ENCODE peak calls at places on chromosomes 3 and 15, in seven cellular contexts. G, Z, U, T, W, M and N are unnamed samples.

GRCh38 chr3:42539871-42540714 is 37.6 kb downstream of the VIPR1 start:
- DNase-seq in U (peak; percentile 85), T (peak; percentile 89), M (no peak), Z (peak; percentile 24), G (peak; percentile 83), W (peak; percentile 54), N (no peak)

GRCh38 chr3:110456438-110457138 is 615.0 kb upstream of the NECTIN3 start:
- DNase-seq in Z (no peak), M (no peak), W (no peak), U (no peak), T (no peak), G (no peak), N (peak; percentile 6)

GRCh38 chr3:23713641-23714040 is 92.1 kb upstream of the UBE2E1 start:
- DNase-seq in G (no peak), M (no peak), Z (no peak), T (no peak), W (no peak), U (no peak), N (peak; percentile 60)

GRCh38 chr15:101124731-101125558 is 126.9 kb downstream of the CHSY1 start:
- DNase-seq in G (no peak), T (no peak), M (no peak), Z (peak; percentile 14), U (no peak), W (no peak), N (peak; percentile 83)

GRCh38 chr3:117750674-117751073 is 1041.1 kb downstream of the TUSC7 start:
- DNase-seq in W (no peak), U (no peak), Z (no peak), M (no peak), G (no peak), T (no peak), N (no peak)

GRCh38 chr3:126852536-126852935 is 130.4 kb upstream of the PLXNA1 start:
- DNase-seq in U (no peak), Z (no peak), W (no peak), T (no peak), M (no peak), G (no peak), N (no peak)

GRCh38 chr3:38039899-38040261 is 872 bp downstream of the DLEC1 start:
- DNase-seq in T (peak; percentile 88), U (peak; percentile 80), W (peak; percentile 55), G (peak; percentile 65), M (peak; percentile 44), Z (no peak), N (peak; percentile 88)

GRCh38 chr15:95574053-95574452 is 756.4 kb upstream of the NR2F2 start:
- DNase-seq in W (no peak), Z (no peak), U (no peak), T (no peak), M (no peak), G (no peak), N (no peak)

GRCh38 chr3:31009881-31010280 is 115.4 kb upstream of the GADL1 start:
- DNase-seq in T (no peak), Z (peak; percentile 56), U (no peak), W (no peak), G (no peak), M (no peak), N (no peak)

GRCh38 chr3:97125902-97126499 is 311.6 kb downstream of the EPHA6 start:
- DNase-seq in T (no peak), Z (no peak), W (no peak), M (no peak), U (no peak), G (no peak), N (no peak)

GRCh38 chr15:100812802-100813201 is 66.8 kb upstream of the ALDH1A3 start:
- DNase-seq in G (no peak), M (no peak), U (no peak), T (no peak), W (no peak), Z (no peak), N (no peak)

DNA sequence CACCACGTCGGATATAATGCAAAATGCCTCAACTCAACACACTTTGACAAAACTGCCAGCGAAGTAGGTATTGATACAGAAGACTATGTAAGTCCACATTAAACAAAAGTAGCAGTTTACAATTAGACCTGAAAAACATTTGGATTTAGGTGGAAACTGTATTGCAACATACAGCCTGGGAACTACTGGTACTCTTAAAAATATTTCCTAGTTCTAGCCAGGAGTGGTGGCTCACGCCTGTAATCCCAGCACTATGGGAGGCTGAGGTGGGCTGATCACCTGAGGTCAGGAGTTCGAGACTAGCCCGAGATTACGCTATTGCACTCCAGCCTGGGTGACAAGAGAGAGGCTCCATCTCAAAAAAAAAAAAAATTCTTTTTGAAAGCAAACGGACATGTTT is 246.2 kb downstream of the ZBTB20 start:
- DNase-seq in G (no peak), W (no peak), T (no peak), Z (no peak), U (no peak), M (no peak), N (no peak)
- H3K27ac ChIP-seq in G (peak overlapping the region; percentile 70), W (peak overlapping the region; percentile 42), T (peak overlapping the region; percentile 44), Z (no peak overlapping the region), U (peak overlapping the region; percentile 71), M (peak overlapping the region; percentile 68), N (peak overlapping the region; percentile 61)

GRCh38 chr3:14601692-14602005 is 49.9 kb upstream of the CCDC174 start:
- DNase-seq in G (no peak), T (no peak), U (no peak), W (no peak), M (no peak), Z (no peak), N (no peak)

GRCh38 chr3:14602804-14603644 is 48.5 kb upstream of the CCDC174 start:
- DNase-seq in U (no peak), Z (no peak), G (no peak), T (no peak), M (no peak), W (no peak), N (peak; percentile 89)

GRCh38 chr3:14600075-14600474 is 51.5 kb upstream of the CCDC174 start:
- DNase-seq in T (no peak), Z (no peak), G (no peak), U (no peak), M (no peak), W (no peak), N (peak; percentile 60)

GRCh38 chr3:14600856-14601610 is 50.5 kb upstream of the CCDC174 start:
- DNase-seq in G (no peak), Z (no peak), M (no peak), W (no peak), U (no peak), T (no peak), N (peak; percentile 71)

DNA sequence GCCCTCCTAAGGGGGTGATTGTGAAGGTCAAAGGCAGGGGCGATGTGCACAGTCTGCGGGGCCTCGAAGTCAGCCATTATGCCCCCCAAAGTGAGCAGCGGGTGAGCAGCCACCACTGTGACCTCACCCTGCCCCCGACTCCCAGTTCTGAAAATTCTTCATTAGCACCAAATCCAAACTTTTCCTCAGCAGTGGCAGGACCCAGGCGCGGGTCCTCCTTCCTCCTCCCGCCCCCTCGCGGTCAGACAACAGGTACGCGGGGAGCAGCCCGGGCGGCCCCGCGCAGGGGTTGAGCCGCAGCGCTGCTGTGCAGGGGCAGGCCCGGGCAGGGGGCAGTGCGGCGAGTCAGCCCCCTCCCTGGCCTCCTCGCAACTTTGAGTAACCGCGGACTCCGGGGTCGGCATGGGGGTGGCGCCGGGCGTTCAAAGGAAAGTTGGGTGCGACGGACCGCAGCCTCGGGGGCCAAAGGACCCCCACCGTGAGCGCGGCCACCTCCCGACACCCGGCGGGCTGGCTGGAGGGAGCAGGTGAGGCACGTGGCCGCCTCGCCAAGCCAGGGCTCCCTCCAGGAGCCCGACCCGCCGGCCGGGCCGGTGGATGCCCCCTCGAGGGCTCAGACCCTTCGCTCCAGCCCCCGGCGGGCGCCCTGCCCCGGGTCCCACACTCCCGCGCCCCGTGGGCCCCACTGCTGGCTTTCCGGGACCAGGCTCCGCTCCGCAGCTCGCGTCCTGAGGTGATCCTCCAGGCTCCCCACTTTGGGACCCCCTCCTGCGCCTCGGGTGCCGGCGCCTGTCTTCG is 49.4 kb upstream of the CCDC174 start:
- DNase-seq in U (no peak), Z (no peak), T (no peak), M (no peak), G (no peak), W (no peak), N (peak; percentile 69)
- TF ChIP-seq CTCF in U (no peak), Z (no peak), T (no peak), M (no peak), G (no peak), W (no peak), N (no peak)

DNA sequence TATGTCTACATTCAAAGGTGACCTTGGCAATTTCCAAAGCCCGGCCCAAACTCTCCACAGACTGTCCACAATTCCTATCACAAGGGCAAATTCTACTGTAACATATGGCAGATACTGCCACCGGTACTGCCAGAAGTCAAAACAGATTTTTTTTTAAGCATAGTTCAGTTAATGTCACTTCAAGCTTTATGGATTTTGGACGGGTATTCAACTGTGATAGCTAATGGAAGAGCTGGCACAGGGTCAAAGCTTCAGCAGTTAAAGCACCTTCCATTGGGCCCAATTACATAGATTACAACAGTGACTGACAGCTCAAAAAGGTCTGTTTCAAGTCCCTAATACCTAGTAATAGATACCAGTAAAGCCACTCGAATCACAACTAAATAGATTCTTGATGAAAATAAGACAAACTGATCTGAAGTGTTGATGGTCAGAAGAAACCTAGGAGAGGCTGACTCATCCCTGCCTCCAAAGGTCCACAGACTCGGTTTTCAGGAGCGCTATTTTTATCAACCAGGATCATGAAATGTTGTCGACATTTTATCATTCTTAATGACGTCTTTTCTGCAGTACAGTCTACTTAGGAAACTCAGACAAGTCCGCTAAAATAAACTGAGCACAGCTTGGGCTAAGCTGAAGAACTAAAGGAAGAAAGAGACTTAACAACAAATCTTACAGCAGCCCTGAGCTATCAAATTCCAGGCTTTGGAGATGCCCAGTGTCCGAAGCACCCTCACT is 38.7 kb downstream of the ANXA2 start:
- DNase-seq in Z (no peak), M (no peak), W (no peak), T (no peak), G (peak; percentile 26), U (no peak), N (peak; percentile 56)
- H3K4me1 ChIP-seq in Z (peaks cover 19% of the 10 kb centered on the region), M (peaks cover 49% of the 10 kb centered on the region), W (no peaks in the 10 kb centered on the region), T (no peaks in the 10 kb centered on the region), G (peaks cover 20% of the 10 kb centered on the region), U (peaks cover 23% of the 10 kb centered on the region), N (peaks cover 52% of the 10 kb centered on the region)

GRCh38 chr3:161403251-161403650 is 31.9 kb upstream of the SPTSSB start:
- DNase-seq in U (no peak), Z (peak; percentile 40), T (no peak), W (no peak), G (no peak), M (no peak), N (no peak)

GRCh38 chr3:161400650-161401049 is 29.3 kb upstream of the SPTSSB start:
- DNase-seq in Z (no peak), U (no peak), T (no peak), W (no peak), G (no peak), M (no peak), N (no peak)

GRCh38 chr3:161405087-161405486 is 33.8 kb upstream of the SPTSSB start:
- DNase-seq in U (no peak), Z (no peak), G (no peak), M (no peak), W (no peak), T (no peak), N (no peak)

GRCh38 chr3:161405836-161406235 is 34.5 kb upstream of the SPTSSB start:
- DNase-seq in T (no peak), Z (no peak), W (no peak), M (no peak), U (no peak), G (no peak), N (no peak)

DNA sequence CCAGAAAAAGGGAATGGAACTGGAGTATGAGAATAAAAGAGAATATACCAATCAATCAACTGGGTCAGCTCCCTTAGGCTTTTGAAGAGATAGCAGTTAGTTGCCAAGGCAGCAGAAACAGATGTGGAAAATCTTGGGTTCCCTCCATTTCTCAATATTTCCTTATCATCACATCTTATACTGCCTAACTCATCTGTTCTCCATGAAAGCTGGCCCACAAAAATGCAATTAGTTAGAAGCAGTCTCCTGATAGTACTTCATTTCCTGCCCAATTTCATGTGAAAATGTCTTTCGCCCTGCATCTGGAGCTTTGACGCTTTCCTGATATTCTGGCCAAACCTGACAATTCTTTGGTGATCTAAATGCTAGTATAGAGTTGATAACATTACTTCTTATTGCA is 30.1 kb upstream of the SPTSSB start:
- DNase-seq in Z (peak; percentile 33), U (no peak), W (no peak), M (no peak), T (no peak), G (no peak), N (no peak)
- H3K27ac ChIP-seq in Z (no peak overlapping the region), U (no peak overlapping the region), W (no peak overlapping the region), M (no peak overlapping the region), T (no peak overlapping the region), G (no peak overlapping the region), N (no peak overlapping the region)